ENCODE peak calls at places on chromosome 14, in six cellular contexts. Z is HCT116, J is H1, Y is SK-N-SH, O is HepG2, T is GM12878. G is an unnamed sample.

GRCh38 chr14:39366460-39367386 is 65.5 kb downstream of the FBXO33 start:
- DNase-seq in T (no peak), O (no peak), J (no peak), Z (no peak), Y (no peak), G (no peak)

GRCh38 chr14:35549551-35549950 is 15.6 kb downstream of the INSM2 start:
- DNase-seq in J (no peak), Z (no peak), Y (no peak), O (no peak), T (no peak), G (no peak)

GRCh38 chr14:68548194-68549056 is 244.4 kb downstream of the ZFP36L1 start:
- DNase-seq in Z (peak), T (no peak), J (no peak), Y (peak), O (no peak), G (no peak)

GRCh38 chr14:61192970-61193369 is 88.2 kb downstream of the TMEM30B start:
- DNase-seq in Y (no peak), O (no peak), Z (no peak), T (no peak), J (no peak), G (no peak)

GRCh38 chr14:102316746-102317563 is 2.6 kb upstream of the ZNF839 start:
- DNase-seq in Y (peak), O (peak), J (peak), Z (peak), T (peak), G (peak)

GRCh38 chr14:101115652-101116051 is 212.1 kb upstream of the RTL1 start:
- DNase-seq in Z (no peak), Y (no peak), T (no peak), J (no peak), O (no peak), G (no peak)

GRCh38 chr14:75264036-75264435 is 14.6 kb upstream of the FOS start:
- DNase-seq in O (no peak), T (no peak), Z (no peak), J (no peak), Y (no peak), G (peak)

GRCh38 chr14:71143391-71144290 is 236.4 kb downstream of the PCNX1 start:
- DNase-seq in J (no peak), O (peak), T (no peak), Y (no peak), Z (no peak), G (no peak)

GRCh38 chr14:34536951-34537676 is 2.4 kb downstream of the EAPP start:
- DNase-seq in J (no peak), T (no peak), Z (no peak), Y (no peak), O (no peak), G (no peak)

GRCh38 chr14:102951799-102952198 is 29.3 kb downstream of the AMN start:
- DNase-seq in O (no peak), J (no peak), T (no peak), Z (no peak), Y (no peak), G (no peak)

GRCh38 chr14:64910847-64911495 is 3.3 kb upstream of the CHURC1 start:
- DNase-seq in Z (peak), Y (peak), T (no peak), O (peak), J (no peak), G (no peak)

GRCh38 chr14:51208982-51209381 is 31.1 kb upstream of the TMX1 start:
- DNase-seq in Y (no peak), T (no peak), O (no peak), J (no peak), Z (no peak), G (no peak)

GRCh38 chr14:49895480-49895879 is 2.6 kb downstream of the ARF6 start:
- DNase-seq in Y (no peak), Z (no peak), O (no peak), J (no peak), T (no peak), G (peak)

GRCh38 chr14:72894623-72895378 is 900 bp upstream of the DPF3 start:
- DNase-seq in J (no peak), Z (no peak), O (no peak), T (no peak), Y (peak), G (no peak)

GRCh38 chr14:77141592-77142288 is at the start of gene ZDHHC22:
- DNase-seq in Z (no peak), T (no peak), O (no peak), Y (peak), J (no peak), G (no peak)

GRCh38 chr14:69692542-69693053 is 74.3 kb upstream of the SRSF5 start:
- DNase-seq in J (no peak), T (no peak), Z (no peak), O (no peak), Y (no peak), G (no peak)

GRCh38 chr14:75559451-75560187 is 18.8 kb upstream of the FLVCR2 start:
- DNase-seq in Z (no peak), Y (no peak), J (no peak), O (no peak), T (no peak), G (no peak)

GRCh38 chr14:50744242-50744641 is 76.1 kb upstream of the SAV1 start:
- DNase-seq in J (no peak), T (no peak), O (no peak), Z (no peak), Y (no peak), G (no peak)

GRCh38 chr14:56414231-56414630 is 165.4 kb upstream of the TMEM260 start:
- DNase-seq in O (no peak), J (no peak), Z (no peak), Y (no peak), T (no peak), G (no peak)

GRCh38 chr14:90663680-90664079 is 152.6 kb downstream of the TTC7B start:
- DNase-seq in Y (no peak), O (no peak), T (no peak), Z (no peak), J (no peak), G (no peak)

GRCh38 chr14:36975834-36976233 is 196.6 kb downstream of the SLC25A21 start:
- DNase-seq in J (no peak), Z (no peak), Y (no peak), O (peak), T (no peak), G (peak)

GRCh38 chr14:94620597-94620996 is 8.4 kb downstream of the SERPINA3 start:
- DNase-seq in T (no peak), Z (no peak), O (no peak), J (no peak), Y (no peak), G (no peak)

GRCh38 chr14:100891501-100892445 is 11.7 kb downstream of the RTL1 start:
- DNase-seq in Y (no peak), Z (no peak), O (no peak), T (no peak), J (no peak), G (no peak)

GRCh38 chr14:24232645-24233537 is at the start of gene GMPR2:
- DNase-seq in J (no peak), T (no peak), O (no peak), Y (peak), Z (no peak), G (no peak)

GRCh38 chr14:103527408-103528157 is 1.4 kb upstream of the TRMT61A start:
- DNase-seq in T (peak), O (no peak), Z (no peak), Y (no peak), J (no peak), G (no peak)

GRCh38 chr14:50095895-50096294 is 20.5 kb downstream of the VCPKMT start:
- DNase-seq in J (no peak), O (no peak), Z (no peak), T (no peak), Y (no peak), G (no peak)

GRCh38 chr14:56098021-56098420 is 20.2 kb upstream of the PELI2 start:
- DNase-seq in Z (no peak), O (no peak), J (no peak), T (no peak), Y (no peak), G (no peak)

GRCh38 chr14:52885230-52885629 is 65.6 kb downstream of the FERMT2 start:
- DNase-seq in Z (no peak), Y (no peak), T (no peak), O (no peak), J (no peak), G (no peak)

GRCh38 chr14:105180598-105181528 is at the start of gene NUDT14:
- DNase-seq in T (no peak), J (no peak), Z (peak), Y (peak), O (no peak), G (peak)

GRCh38 chr14:21184252-21184651 is 28.4 kb upstream of the OR5AU1 start:
- DNase-seq in Z (no peak), Y (no peak), O (no peak), J (no peak), T (no peak), G (no peak)

GRCh38 chr14:36344211-36344610 is 23.8 kb upstream of the MBIP start:
- DNase-seq in Y (no peak), O (no peak), Z (no peak), J (no peak), T (no peak), G (no peak)

GRCh38 chr14:72812292-72812851 is 81.5 kb downstream of the DPF3 start:
- DNase-seq in T (no peak), O (no peak), Z (no peak), Y (no peak), J (no peak), G (peak)

GRCh38 chr14:22122227-22123187 is 448.9 kb upstream of the OR4E1 start:
- DNase-seq in J (no peak), T (no peak), Z (no peak), Y (no peak), O (peak), G (no peak)

DNA sequence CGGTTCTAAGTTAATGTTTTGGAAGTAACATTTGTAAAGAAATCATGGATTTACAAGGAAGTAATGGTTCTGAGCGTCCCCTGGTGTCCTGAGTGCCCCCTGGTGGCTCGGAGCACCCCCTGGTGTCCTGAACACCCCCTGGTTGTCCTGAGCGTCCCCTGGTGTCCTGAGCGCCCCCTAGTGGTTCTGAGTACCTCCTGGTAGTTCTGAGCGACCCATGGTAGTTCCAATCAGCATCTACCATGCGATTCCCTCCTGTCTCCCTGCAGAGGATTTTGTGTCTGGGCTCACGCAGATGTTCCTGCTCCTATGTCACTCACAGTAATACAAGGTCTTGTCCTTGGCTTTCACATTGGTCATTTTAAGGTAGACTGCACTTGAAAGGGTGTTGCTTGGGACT is 1352.9 kb downstream of the TMEM121 start:
- DNase-seq in O (peak), J (no peak), Z (peak), Y (peak), T (no peak), G (peak)
- TF ChIP-seq JUND in O (no peak), J (no peak), Z (no peak), Y (no peak), T (no peak), G (no peak)

DNA sequence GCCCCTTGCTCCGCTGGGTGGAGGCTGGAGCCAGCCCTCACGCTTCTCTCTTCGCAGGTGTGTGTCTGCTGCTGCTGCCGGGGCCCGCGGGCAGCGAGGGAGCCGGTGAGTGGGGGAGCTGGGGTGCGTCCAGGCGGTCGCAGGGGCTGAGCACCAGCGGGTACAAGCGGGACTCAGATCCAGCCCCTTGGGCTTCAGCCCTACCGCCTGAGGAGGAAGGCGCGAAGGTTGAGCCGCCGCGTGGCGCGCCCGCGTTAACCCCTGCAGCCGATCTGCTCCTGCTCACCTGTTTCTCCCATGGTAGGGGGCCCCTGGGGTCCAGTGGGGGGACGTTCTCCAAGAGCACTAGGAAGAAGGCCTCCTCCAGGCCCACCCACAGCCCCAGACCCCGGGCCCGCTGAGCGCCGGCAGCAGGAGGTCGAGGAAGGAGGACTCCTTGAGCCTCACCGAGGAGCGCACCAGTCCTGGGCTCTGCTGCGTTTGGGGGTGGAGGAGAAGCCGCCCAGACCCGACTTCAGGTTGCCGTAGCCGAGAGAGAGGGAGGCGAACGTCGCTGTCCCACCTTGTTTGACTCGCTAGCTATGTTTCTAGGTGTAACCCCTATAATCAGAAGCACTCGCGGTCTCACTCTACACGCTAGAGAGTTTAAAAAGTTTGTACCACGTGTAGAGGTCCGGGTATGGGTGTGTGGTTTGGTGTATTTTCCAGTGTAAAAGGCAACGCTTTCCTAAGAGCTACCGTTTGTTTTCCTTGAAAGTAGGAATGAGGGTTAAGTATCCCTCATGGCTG is 834 bp downstream of the COCH start:
- DNase-seq in T (no peak), Y (no peak), J (no peak), Z (no peak), O (no peak), G (no peak)
- TF ChIP-seq JUND in T (no peak), Y (no peak), J (no peak), Z (no peak), O (no peak), G (no peak)

GRCh38 chr14:47208434-47208833 is 467.0 kb downstream of the MDGA2 start:
- DNase-seq in J (no peak), Y (no peak), T (no peak), O (no peak), Z (no peak), G (no peak)

GRCh38 chr14:47211263-47211662 is 464.1 kb downstream of the MDGA2 start:
- DNase-seq in O (no peak), Z (no peak), J (no peak), T (no peak), Y (no peak), G (no peak)

GRCh38 chr14:47207636-47208035 is 467.8 kb downstream of the MDGA2 start:
- DNase-seq in O (no peak), J (no peak), Z (no peak), T (no peak), Y (no peak), G (no peak)
- TF ChIP-seq JUND in O (no peak), J (no peak), Z (no peak), T (no peak), Y (no peak), G (no peak)

GRCh38 chr14:67411820-67412421 is at the start of gene PLEK2:
- DNase-seq in J (no peak), Z (peak), Y (peak), O (no peak), T (no peak), G (peak)
- TF ChIP-seq JUND in J (no peak), Z (no peak), Y (no peak), O (no peak), T (no peak), G (no peak)